ENCODE peak calls at places on chromosomes 16 and 17, in seven cellular contexts. S is suprapubic skin, R is activated T-cell treated with anti-CD3 and anti-CD28 coated beads for 24 hours, M is amniotic epithelial cell, N is lower lobe of right lung, L is iPS-NIHi11, G is fibroblast of mammary gland. W is an unnamed sample.

GRCh38 chr17:66355510-66355909 is 53.1 kb downstream of the PRKCA start:
- DNase-seq in S (no peak), R (no peak), M (no peak), N (no peak), L (no peak), G (peak; percentile 23), W (no peak)

GRCh38 chr17:73291260-73291801 is 20.5 kb downstream of the CDC42EP4 start:
- DNase-seq in S (no peak), R (no peak), M (peak; percentile 73), N (peak; percentile 85), L (no peak), G (peak; percentile 96), W (peak; percentile 71)

GRCh38 chr16:88857728-88858339 is 907 bp downstream of the TRAPPC2L start:
- DNase-seq in S (no peak), R (peak; percentile 61), M (peak; percentile 77), N (peak; percentile 85), L (peak; percentile 86), G (peak; percentile 76), W (peak; percentile 89)

GRCh38 chr17:49388290-49388640 is 26.2 kb upstream of the ZNF652 start:
- DNase-seq in S (no peak), R (no peak), M (no peak), N (no peak), L (no peak), G (no peak), W (peak; percentile 48)

GRCh38 chr16:77786448-77786847 is 1.9 kb upstream of the VAT1L start:
- DNase-seq in S (no peak), R (no peak), M (no peak), N (no peak), L (no peak), G (no peak), W (no peak)

GRCh38 chr17:14775761-14776492 is 475.0 kb downstream of the HS3ST3B1 start:
- DNase-seq in S (no peak), R (no peak), M (no peak), N (no peak), L (no peak), G (no peak), W (no peak)

GRCh38 chr17:49696233-49696761 is 11.5 kb downstream of the SLC35B1 start:
- DNase-seq in S (no peak), R (peak; percentile 67), M (no peak), N (no peak), L (no peak), G (no peak), W (peak; percentile 79)

GRCh38 chr17:44628234-44629188 is 27.8 kb upstream of the MEIOC start:
- DNase-seq in S (no peak), R (no peak), M (no peak), N (peak; percentile 57), L (peak; percentile 90), G (no peak), W (peak; percentile 71)

GRCh38 chr17:47653442-47653841 is 3.7 kb downstream of the KPNB1 start:
- DNase-seq in S (no peak), R (no peak), M (no peak), N (no peak), L (no peak), G (no peak), W (no peak)

GRCh38 chr16:56919099-56919800 is 12.7 kb upstream of the HERPUD1 start:
- DNase-seq in S (no peak), R (no peak), M (no peak), N (no peak), L (no peak), G (no peak), W (no peak)

GRCh38 chr16:1093284-1094123 is 2.5 kb downstream of the C1QTNF8 start:
- DNase-seq in S (no peak), R (no peak), M (no peak), N (no peak), L (peak; percentile 75), G (no peak), W (no peak)

GRCh38 chr17:81832608-81833159 is 407 bp downstream of the MCRIP1 start:
- DNase-seq in S (no peak), R (peak; percentile 33), M (no peak), N (peak; percentile 73), L (no peak), G (peak; percentile 21), W (peak; percentile 53)

GRCh38 chr16:11824362-11824761 is 27.0 kb downstream of the RSL1D1 start:
- DNase-seq in S (no peak), R (no peak), M (no peak), N (peak; percentile 79), L (no peak), G (no peak), W (no peak)

GRCh38 chr16:31527617-31528287 is at the start of gene AHSP:
- DNase-seq in S (no peak), R (no peak), M (no peak), N (no peak), L (no peak), G (no peak), W (no peak)

GRCh38 chr17:41710472-41711090 is 1.6 kb upstream of the GAST start:
- DNase-seq in S (no peak), R (no peak), M (peak; percentile 88), N (no peak), L (no peak), G (peak; percentile 95), W (no peak)

GRCh38 chr17:66702106-66702936 is 132.6 kb upstream of the CACNG5 start:
- DNase-seq in S (no peak), R (no peak), M (no peak), N (no peak), L (no peak), G (peak; percentile 25), W (no peak)

GRCh38 chr17:49223517-49224197 is 6.9 kb downstream of the PHOSPHO1 start:
- DNase-seq in S (no peak), R (peak; percentile 63), M (no peak), N (peak; percentile 74), L (peak; percentile 89), G (peak; percentile 26), W (peak; percentile 69)

GRCh38 chr17:17356149-17356930 is 53.2 kb downstream of the NT5M start:
- DNase-seq in S (peak; percentile 89), R (peak; percentile 62), M (peak; percentile 74), N (peak; percentile 76), L (peak; percentile 89), G (peak; percentile 87), W (peak; percentile 85)

GRCh38 chr16:77171750-77172635 is 19.0 kb upstream of the MON1B start:
- DNase-seq in S (no peak), R (peak; percentile 17), M (peak; percentile 54), N (no peak), L (peak; percentile 59), G (peak; percentile 66), W (peak; percentile 52)

GRCh38 chr16:27985981-27986380 is 77.5 kb downstream of the GSG1L start:
- DNase-seq in S (no peak), R (no peak), M (no peak), N (peak; percentile 0), L (no peak), G (no peak), W (no peak)

GRCh38 chr16:21097151-21097550 is 53.5 kb downstream of the DNAH3 start:
- DNase-seq in S (no peak), R (no peak), M (peak; percentile 39), N (no peak), L (no peak), G (peak; percentile 63), W (no peak)

GRCh38 chr16:17368511-17368910 is 102.2 kb downstream of the XYLT1 start:
- DNase-seq in S (no peak), R (no peak), M (no peak), N (no peak), L (no peak), G (no peak), W (no peak)